ENCODE peak calls at places on chromosomes 11 and 22, in ten cellular contexts. I is A549; P is PC-9; K is ovary; E is breast epithelium; G is heart right ventricle; Y is mesendoderm; W is right lobe of liver; M is body of pancreas; T is CD8-positive, alpha-beta memory T cell. F is an unnamed sample.

GRCh38 chr11:41245704-41246398 is 213.6 kb downstream of the LRRC4C start:
- DNase-seq in T (no peak), G (no peak), P (no peak), Y (peak; percentile 42), K (no peak), E (no peak), M (no peak), I (no peak), W (peak; percentile 39), F (peak; percentile 27)

GRCh38 chr11:101126551-101127347 is 2.9 kb downstream of the PGR start:
- DNase-seq in Y (peak; percentile 35), K (peak; percentile 54), T (no peak), G (peak; percentile 55), M (no peak), W (no peak), I (no peak), P (no peak), E (no peak), F (peak; percentile 59)

GRCh38 chr11:1226226-1226961 is 3.5 kb downstream of the MUC5B start:
- DNase-seq in P (no peak), G (peak; percentile 9), E (peak; percentile 50), I (no peak), Y (no peak), M (no peak), T (no peak), K (no peak), W (peak; percentile 49), F (no peak)

GRCh38 chr22:46909237-46910030 is 147.0 kb downstream of the TBC1D22A start:
- DNase-seq in T (no peak), I (no peak), Y (peak; percentile 28), P (no peak), G (no peak), W (no peak), M (no peak), K (no peak), E (no peak), F (no peak)

GRCh38 chr11:116642481-116642880 is 130.3 kb downstream of the BUD13 start:
- DNase-seq in T (no peak), G (no peak), Y (no peak), P (no peak), E (no peak), K (no peak), M (no peak), W (no peak), I (no peak), F (no peak)

GRCh38 chr11:67639438-67639859 is at the start of gene TBX10:
- DNase-seq in T (no peak), Y (no peak), W (no peak), I (no peak), P (no peak), M (no peak), G (no peak), K (peak; percentile 13), E (no peak), F (no peak)

GRCh38 chr11:31865606-31866300 is 54.6 kb upstream of the PAX6 start:
- DNase-seq in I (no peak), P (no peak), E (no peak), G (no peak), M (no peak), T (no peak), K (no peak), W (no peak), Y (no peak), F (no peak)

GRCh38 chr22:47040486-47041145 is 278.2 kb downstream of the TBC1D22A start:
- DNase-seq in Y (no peak), I (no peak), T (no peak), P (no peak), K (no peak), E (no peak), W (peak; percentile 44), M (no peak), G (peak; percentile 5), F (no peak)

GRCh38 chr11:117950999-117951961 is 22.1 kb upstream of the TMPRSS13 start:
- DNase-seq in G (no peak), E (no peak), I (no peak), T (no peak), W (no peak), M (no peak), Y (no peak), K (no peak), P (no peak), F (no peak)

GRCh38 chr11:122863704-122864326 is 18.7 kb upstream of the JHY start:
- DNase-seq in K (peak; percentile 40), I (peak; percentile 20), Y (no peak), G (peak; percentile 24), E (no peak), M (peak; percentile 54), W (no peak), T (no peak), P (no peak), F (no peak)

GRCh38 chr22:47201186-47201995 is 438.9 kb downstream of the TBC1D22A start:
- DNase-seq in P (no peak), K (peak; percentile 25), G (no peak), Y (no peak), T (no peak), M (peak; percentile 85), I (no peak), W (peak; percentile 93), E (no peak), F (no peak)

GRCh38 chr11:117538731-117539130 is 211.1 kb downstream of the CEP164 start:
- DNase-seq in P (no peak), E (no peak), K (no peak), M (no peak), I (no peak), T (no peak), Y (no peak), W (no peak), G (no peak), F (no peak)

GRCh38 chr22:49494555-49494954 is 333.1 kb downstream of the BRD1 start:
- DNase-seq in T (no peak), M (no peak), P (no peak), G (no peak), I (no peak), K (no peak), W (no peak), E (no peak), Y (no peak), F (no peak)

GRCh38 chr11:108697872-108698473 is 33.1 kb downstream of the DDX10 start:
- DNase-seq in G (no peak), T (no peak), Y (peak; percentile 73), E (no peak), K (peak; percentile 31), W (no peak), I (peak; percentile 38), M (peak; percentile 56), P (no peak), F (peak; percentile 53)

GRCh38 chr11:11841605-11842425 is at the start of gene USP47:
- DNase-seq in P (peak; percentile 57), G (peak; percentile 95), W (peak; percentile 92), E (peak; percentile 92), M (peak; percentile 93), K (peak; percentile 92), Y (peak; percentile 97), T (peak; percentile 93), I (peak; percentile 77), F (peak; percentile 95)

GRCh38 chr11:57214087-57214395 is 23.0 kb downstream of the APLNR start:
- DNase-seq in G (no peak), M (no peak), Y (peak; percentile 35), P (no peak), E (no peak), K (no peak), T (no peak), W (no peak), I (no peak), F (no peak)

GRCh38 chr11:118623291-118623655 is 15.9 kb downstream of the PHLDB1 start:
- DNase-seq in G (no peak), T (no peak), Y (no peak), W (no peak), K (no peak), M (no peak), E (peak; percentile 71), P (no peak), I (no peak), F (peak; percentile 65)

GRCh38 chr11:2513441-2513840 is 68.6 kb downstream of the KCNQ1 start:
- DNase-seq in W (no peak), P (no peak), K (no peak), T (no peak), E (no peak), Y (no peak), G (no peak), M (no peak), I (no peak), F (peak; percentile 14)

GRCh38 chr22:22609271-22609670 is 35.1 kb upstream of the GGTLC2 start:
- DNase-seq in M (no peak), E (no peak), K (no peak), P (no peak), Y (no peak), G (no peak), T (no peak), W (no peak), I (no peak), F (no peak)

GRCh38 chr11:46295996-46296519 is 18.6 kb downstream of the CREB3L1 start:
- DNase-seq in G (no peak), P (no peak), Y (peak; percentile 19), W (peak; percentile 24), K (no peak), I (no peak), T (no peak), E (no peak), M (no peak), F (no peak)
- H3K4me3 ChIP-seq in G (peak overlapping the region; percentile 75), P (peak overlapping the region; percentile 73), Y (peak overlapping the region; percentile 44), W (peak overlapping the region; percentile 23), K (peak overlapping the region; percentile 53), I (peak overlapping the region; percentile 38), T (peak overlapping the region; percentile 55), E (peak overlapping the region; percentile 62), M (no peak overlapping the region), F (peak overlapping the region; percentile 72)

DNA sequence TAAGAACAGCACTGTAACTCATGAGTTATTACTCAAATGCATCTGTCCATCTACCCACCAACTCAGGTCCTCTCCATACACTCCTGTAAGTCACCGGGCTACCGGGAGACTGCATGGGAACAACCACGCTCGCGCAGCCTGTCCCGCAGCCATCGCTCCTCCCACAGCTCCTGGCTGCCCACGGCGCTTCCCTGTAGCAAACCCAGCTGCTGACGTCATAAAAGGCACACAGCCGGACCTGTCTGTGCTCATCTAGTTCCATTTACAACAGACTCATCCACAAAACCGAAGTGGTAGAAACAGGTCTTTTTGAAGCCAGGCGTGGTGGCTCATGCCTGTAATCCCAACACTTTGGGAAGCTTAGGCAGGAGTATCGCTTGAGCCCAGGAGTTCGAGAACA is 23.4 kb upstream of the PACSIN2 start:
- DNase-seq in K (no peak), T (no peak), M (no peak), Y (no peak), I (no peak), E (no peak), W (no peak), G (no peak), P (no peak), F (no peak)
- H3K27ac ChIP-seq in K (no peak overlapping the region), T (no peak overlapping the region), M (no peak overlapping the region), Y (no peak overlapping the region), I (no peak overlapping the region), E (no peak overlapping the region), W (no peak overlapping the region), G (no peak overlapping the region), P (no peak overlapping the region), F (no peak overlapping the region)

GRCh38 chr11:33040127-33040861 is 922 bp downstream of the TCP11L1 start:
- DNase-seq in K (no peak), M (no peak), E (no peak), Y (peak; percentile 34), G (no peak), I (peak; percentile 60), P (no peak), W (no peak), T (peak; percentile 26), F (no peak)
- H3K4me3 ChIP-seq in K (peak overlapping the region; percentile 71), M (peak overlapping the region; percentile 100), E (peak overlapping the region; percentile 60), Y (peak overlapping the region; percentile 90), G (peak overlapping the region; percentile 74), I (peak overlapping the region; percentile 69), P (peak overlapping the region; percentile 80), W (peak overlapping the region; percentile 90), T (peak overlapping the region; percentile 96), F (peak overlapping the region; percentile 87)

GRCh38 chr11:84922836-84923235 is 704.3 kb downstream of the DLG2 start:
- DNase-seq in G (no peak), Y (peak; percentile 21), M (no peak), K (no peak), P (no peak), T (no peak), E (no peak), I (no peak), W (no peak), F (no peak)
- H3K27ac ChIP-seq in G (peak overlapping the region; percentile 43), Y (no peak overlapping the region), M (no peak overlapping the region), K (no peak overlapping the region), P (no peak overlapping the region), T (no peak overlapping the region), E (no peak overlapping the region), I (no peak overlapping the region), W (no peak overlapping the region), F (no peak overlapping the region)

F was measured in heart left ventricle.